ENCODE peak calls at places on chromosomes 7 and 10, in eight cellular contexts. L is aorta, F is colonic mucosa, T is neural progenitor cell, K is Panc1, N is sigmoid colon, E is Peyer's patch, V is upper lobe of left lung. R is an unnamed sample.

GRCh38 chr10:104123397-104123796 is 1.4 kb downstream of the SFR1 start:
- DNase-seq in L (no peak), F (no peak), T (no peak), K (no peak), N (no peak), E (no peak), V (no peak), R (no peak)

GRCh38 chr7:92916751-92917369 is 80.5 kb upstream of the CDK6 start:
- DNase-seq in L (no peak), F (no peak), T (peak; percentile 86), K (no peak), N (no peak), E (no peak), V (no peak), R (no peak)

GRCh38 chr7:121547341-121548092 is 151.4 kb upstream of the FAM3C start:
- DNase-seq in L (no peak), F (no peak), T (peak; percentile 75), K (no peak), N (no peak), E (no peak), V (no peak), R (no peak)

GRCh38 chr7:130384371-130384801 is 4.1 kb downstream of the CPA1 start:
- DNase-seq in L (peak; percentile 54), F (no peak), T (no peak), K (no peak), N (no peak), E (no peak), V (no peak), R (no peak)

GRCh38 chr7:128893251-128894100 is 17.0 kb downstream of the KCP start:
- DNase-seq in L (peak; percentile 69), F (no peak), T (no peak), K (no peak), N (peak; percentile 57), E (no peak), V (peak; percentile 76), R (no peak)

GRCh38 chr7:80499350-80499955 is 12.4 kb downstream of the GNAT3 start:
- DNase-seq in L (no peak), F (no peak), T (no peak), K (peak; percentile 89), N (peak; percentile 66), E (no peak), V (no peak), R (peak; percentile 40)

GRCh38 chr10:71719042-71719441 is 536 bp downstream of the C10orf105 start:
- DNase-seq in L (no peak), F (no peak), T (no peak), K (no peak), N (no peak), E (no peak), V (no peak), R (peak; percentile 85)

GRCh38 chr10:22414146-22414545 is 68.8 kb downstream of the SPAG6 start:
- DNase-seq in L (no peak), F (no peak), T (no peak), K (no peak), N (no peak), E (no peak), V (no peak), R (no peak)

GRCh38 chr7:112937651-112938390 is 147.6 kb upstream of the TMEM168 start:
- DNase-seq in L (no peak), F (no peak), T (no peak), K (no peak), N (no peak), E (no peak), V (no peak), R (no peak)

GRCh38 chr10:44908071-44908709 is 2.9 kb upstream of the TMEM72 start:
- DNase-seq in L (no peak), F (no peak), T (peak; percentile 52), K (no peak), N (no peak), E (no peak), V (no peak), R (no peak)

GRCh38 chr10:13984647-13985155 is 346.0 kb downstream of the FRMD4A start:
- DNase-seq in L (no peak), F (no peak), T (no peak), K (peak; percentile 76), N (no peak), E (no peak), V (no peak), R (no peak)

GRCh38 chr10:95327367-95327766 is 36.6 kb upstream of the PDLIM1 start:
- DNase-seq in L (no peak), F (no peak), T (peak; percentile 14), K (no peak), N (peak; percentile 83), E (no peak), V (no peak), R (no peak)

GRCh38 chr10:133324857-133325260 is 11.8 kb downstream of the CALY start:
- DNase-seq in L (no peak), F (no peak), T (peak; percentile 34), K (no peak), N (no peak), E (no peak), V (peak; percentile 81), R (no peak)

GRCh38 chr10:109866995-109867635 is 56.2 kb downstream of the XPNPEP1 start:
- DNase-seq in L (no peak), F (peak; percentile 4), T (no peak), K (no peak), N (no peak), E (no peak), V (no peak), R (no peak)

GRCh38 chr7:98584830-98585229 is 32.3 kb upstream of the NPTX2 start:
- DNase-seq in L (no peak), F (no peak), T (no peak), K (no peak), N (no peak), E (no peak), V (no peak), R (no peak)

GRCh38 chr10:13741438-13741837 is 154.7 kb downstream of the PRPF18 start:
- DNase-seq in L (no peak), F (no peak), T (no peak), K (no peak), N (peak; percentile 26), E (no peak), V (no peak), R (no peak)

GRCh38 chr10:3074985-3075600 is 7.7 kb downstream of the PFKP start:
- DNase-seq in L (no peak), F (no peak), T (no peak), K (no peak), N (peak; percentile 33), E (no peak), V (no peak), R (no peak)
- H3K4me1 ChIP-seq in L (no peaks in the 10 kb centered on the region), F (no peaks in the 10 kb centered on the region), T (peaks cover 16% of the 10 kb centered on the region), K (peaks cover 76% of the 10 kb centered on the region), N (peaks cover 18% of the 10 kb centered on the region), E (no peaks in the 10 kb centered on the region), V (no peaks in the 10 kb centered on the region), R (peaks cover 37% of the 10 kb centered on the region)

GRCh38 chr10:124262971-124263370 is 155.8 kb downstream of the OAT start:
- DNase-seq in L (peak; percentile 57), F (no peak), T (no peak), K (no peak), N (peak; percentile 61), E (no peak), V (no peak), R (no peak)

GRCh38 chr10:124255556-124255955 is 162.2 kb upstream of the CHST15 start:
- DNase-seq in L (no peak), F (no peak), T (no peak), K (no peak), N (peak; percentile 81), E (no peak), V (no peak), R (no peak)

GRCh38 chr10:124256151-124256550 is 162.6 kb downstream of the OAT start:
- DNase-seq in L (no peak), F (no peak), T (no peak), K (no peak), N (no peak), E (no peak), V (no peak), R (no peak)

GRCh38 chr10:124262249-124262865 is 156.4 kb downstream of the OAT start:
- DNase-seq in L (peak; percentile 64), F (no peak), T (no peak), K (no peak), N (peak; percentile 61), E (no peak), V (no peak), R (peak; percentile 46)

GRCh38 chr10:124259139-124259825 is 159.4 kb downstream of the OAT start:
- DNase-seq in L (peak; percentile 74), F (no peak), T (peak; percentile 32), K (no peak), N (peak; percentile 50), E (no peak), V (no peak), R (no peak)
- H3K4me1 ChIP-seq in L (no peaks in the 10 kb centered on the region), F (no peaks in the 10 kb centered on the region), T (no peaks in the 10 kb centered on the region), K (no peaks in the 10 kb centered on the region), N (peaks cover 46% of the 10 kb centered on the region), E (no peaks in the 10 kb centered on the region), V (no peaks in the 10 kb centered on the region), R (no peaks in the 10 kb centered on the region)

GRCh38 chr7:99791021-99791420 is 7.0 kb upstream of the CYP3A4 start:
- DNase-seq in L (no peak), F (no peak), T (no peak), K (no peak), N (no peak), E (no peak), V (no peak), R (no peak)
- H3K4me1 ChIP-seq in L (no peaks in the 10 kb centered on the region), F (no peaks in the 10 kb centered on the region), T (no peaks in the 10 kb centered on the region), K (no peaks in the 10 kb centered on the region), N (no peaks in the 10 kb centered on the region), E (peaks cover 5% of the 10 kb centered on the region), V (no peaks in the 10 kb centered on the region), R (no peaks in the 10 kb centered on the region)

GRCh38 chr7:81789406-81790139 is 19.7 kb upstream of the HGF start:
- DNase-seq in L (no peak), F (no peak), T (no peak), K (no peak), N (no peak), E (no peak), V (no peak), R (no peak)

GRCh38 chr7:81788241-81788640 is 18.4 kb upstream of the HGF start:
- DNase-seq in L (no peak), F (no peak), T (no peak), K (no peak), N (no peak), E (no peak), V (no peak), R (no peak)

DNA sequence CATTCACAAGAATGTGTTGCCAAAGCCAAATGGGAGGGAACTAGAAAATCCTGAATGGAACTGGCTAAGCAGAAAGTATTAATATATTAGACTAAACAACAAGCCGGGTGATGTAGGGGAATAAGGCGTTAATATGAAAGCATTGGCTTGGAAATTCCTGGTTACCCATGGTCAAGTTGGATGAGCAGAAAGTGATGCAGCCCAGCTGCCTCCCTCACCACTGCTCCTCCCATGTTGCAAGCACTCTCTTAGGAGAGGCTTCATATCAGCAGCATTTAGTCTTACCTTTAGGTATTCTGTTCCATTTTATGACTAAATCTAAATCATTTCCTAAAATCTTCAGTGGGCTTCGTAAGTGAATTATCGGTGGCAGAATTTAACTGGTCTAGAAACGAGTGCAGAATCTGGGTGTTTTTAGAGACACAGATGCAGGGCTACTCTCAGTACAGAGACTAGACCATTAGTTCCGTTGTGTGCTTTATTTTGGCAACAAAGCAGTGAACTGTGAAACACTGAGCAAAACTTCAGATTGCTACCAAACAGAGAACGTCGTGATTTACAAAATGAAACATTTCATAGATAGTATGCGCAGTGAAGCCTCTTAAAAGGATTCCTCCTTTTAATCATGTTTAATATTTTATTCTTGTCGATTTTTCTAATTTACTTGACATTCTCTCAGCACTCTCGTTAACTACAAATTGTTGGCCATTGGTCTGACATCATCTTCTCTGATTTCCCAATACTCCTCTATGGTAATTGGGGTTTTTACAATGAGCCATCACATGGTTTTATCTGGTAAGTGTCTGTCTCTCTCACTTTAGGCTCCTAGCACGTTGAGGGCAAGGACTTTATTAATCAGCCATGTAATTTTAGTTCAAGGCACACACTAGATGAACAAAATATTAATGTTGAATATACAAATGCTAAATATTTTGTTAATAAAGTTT is 22.0 kb upstream of the HGF start:
- DNase-seq in L (no peak), F (no peak), T (no peak), K (no peak), N (no peak), E (no peak), V (no peak), R (no peak)
- H3K4me1 ChIP-seq in L (peaks cover 1% of the 10 kb centered on the region), F (no peaks in the 10 kb centered on the region), T (peaks cover 9% of the 10 kb centered on the region), K (no peaks in the 10 kb centered on the region), N (no peaks in the 10 kb centered on the region), E (no peaks in the 10 kb centered on the region), V (no peaks in the 10 kb centered on the region), R (no peaks in the 10 kb centered on the region)